ENCODE peak calls at places on chromosomes 13 and 19, in nine cellular contexts. T is NCI-H1105 treated with DMSO at 0.1 percent for 48 hours; I is neural crest cell; J is mucosa of descending colon; Y is Right ventricle myocardium superior; O is nephron progenitor cell; L is kidney glomerular epithelial cell; D is activated CD4-positive, CD25-positive, alpha-beta regulatory T cell treated with anti-CD3 and anti-CD28 coated beads, Interleukin-2, amount 50 U/mL, for 16 hours; R is fibroblast of the conjunctiva. W is an unnamed sample.

GRCh38 chr19:50902640-50903039 is 8.6 kb downstream of the KLK4 start:
- DNase-seq in J (no peak), I (no peak), T (no peak), Y (no peak), D (no peak), O (no peak), L (no peak), R (no peak), W (no peak)

GRCh38 chr13:110197041-110197440 is 109.9 kb downstream of the COL4A1 start:
- DNase-seq in O (no peak), I (no peak), Y (no peak), T (no peak), D (no peak), J (no peak), R (no peak), L (no peak), W (no peak)

GRCh38 chr19:33362508-33363228 is 10.8 kb upstream of the CEBPG start:
- DNase-seq in Y (no peak), O (no peak), T (no peak), D (no peak), J (no peak), R (no peak), I (no peak), L (no peak), W (no peak)

GRCh38 chr13:49622174-49622946 is 5.9 kb upstream of the ARL11 start:
- DNase-seq in R (no peak), L (no peak), D (no peak), I (no peak), Y (no peak), T (no peak), J (no peak), O (no peak), W (no peak)

GRCh38 chr13:44108345-44108858 is 228.7 kb downstream of the LACC1 start:
- DNase-seq in J (peak), Y (peak), L (no peak), T (no peak), D (no peak), I (no peak), R (no peak), O (no peak), W (no peak)

GRCh38 chr13:31725841-31726240 is 13.5 kb upstream of the RXFP2 start:
- DNase-seq in O (no peak), R (no peak), L (no peak), J (no peak), T (no peak), I (no peak), D (no peak), Y (no peak), W (no peak)

GRCh38 chr19:11964496-11964857 is 363 bp upstream of the ZNF763 start:
- DNase-seq in R (no peak), L (peak), T (no peak), I (no peak), J (no peak), Y (peak), O (no peak), D (no peak), W (no peak)

GRCh38 chr13:44243198-44243852 is 130.3 kb upstream of the SERP2 start:
- DNase-seq in R (no peak), O (peak), L (peak), D (no peak), I (peak), Y (peak), T (no peak), J (no peak), W (peak)

GRCh38 chr13:29260684-29261083 is 334.8 kb downstream of the SLC7A1 start:
- DNase-seq in I (no peak), O (no peak), R (no peak), Y (no peak), L (no peak), J (no peak), T (no peak), D (no peak), W (no peak)

GRCh38 chr13:99311137-99311536 is 3.9 kb upstream of the GPR183 start:
- DNase-seq in L (no peak), T (no peak), I (no peak), R (no peak), Y (no peak), J (no peak), O (no peak), D (no peak), W (no peak)

GRCh38 chr19:48644355-48644754 is 1.6 kb downstream of the CA11 start:
- DNase-seq in T (no peak), O (no peak), Y (no peak), R (no peak), J (no peak), I (no peak), D (no peak), L (no peak), W (no peak)

GRCh38 chr19:6446452-6446851 is 12.9 kb upstream of the SLC25A41 start:
- DNase-seq in Y (no peak), R (no peak), L (no peak), J (no peak), D (no peak), I (no peak), T (no peak), O (no peak), W (no peak)

GRCh38 chr13:97076898-97077297 is 82.6 kb upstream of the OXGR1 start:
- DNase-seq in D (no peak), J (no peak), R (no peak), I (no peak), O (no peak), Y (no peak), L (no peak), T (no peak), W (no peak)

GRCh38 chr19:16698914-16699313 is 20.7 kb upstream of the NWD1 start:
- DNase-seq in T (no peak), J (peak), Y (peak), O (no peak), R (no peak), D (no peak), L (no peak), I (no peak), W (no peak)

GRCh38 chr19:6088677-6089063 is 21.6 kb downstream of the RFX2 start:
- DNase-seq in L (peak), O (no peak), Y (no peak), T (no peak), R (no peak), D (no peak), I (no peak), J (no peak), W (no peak)

GRCh38 chr19:44912854-44913253 is 1.6 kb upstream of the APOC1 start:
- DNase-seq in J (peak), R (no peak), Y (peak), L (no peak), D (no peak), I (no peak), T (no peak), O (no peak), W (no peak)

GRCh38 chr13:110971486-110971885 is 56.6 kb upstream of the ANKRD10 start:
- DNase-seq in O (no peak), L (no peak), I (no peak), R (no peak), Y (no peak), D (no peak), J (no peak), T (no peak), W (no peak)

GRCh38 chr13:74202129-74202528 is 67.9 kb upstream of the KLF12 start:
- DNase-seq in R (no peak), O (no peak), D (no peak), I (no peak), T (no peak), J (no peak), Y (no peak), L (no peak), W (no peak)

GRCh38 chr13:69567514-69567913 is 540.1 kb upstream of the ATXN8OS start:
- DNase-seq in R (no peak), L (no peak), O (no peak), T (no peak), J (no peak), D (no peak), Y (no peak), I (no peak), W (no peak)

GRCh38 chr19:46386151-46386550 is 27.2 kb downstream of the CCDC8 start:
- DNase-seq in I (no peak), Y (no peak), D (no peak), L (no peak), T (no peak), O (no peak), J (peak), R (no peak), W (no peak)

GRCh38 chr19:35328851-35329285 is at the start of gene CD22:
- DNase-seq in Y (peak), L (no peak), D (no peak), O (no peak), J (no peak), T (no peak), R (no peak), I (no peak), W (no peak)

GRCh38 chr13:32176696-32177095 is 138.5 kb downstream of the ZAR1L start:
- DNase-seq in J (no peak), R (no peak), I (no peak), T (no peak), D (no peak), L (no peak), O (no peak), Y (no peak), W (no peak)

GRCh38 chr19:8585894-8586750 is 8.9 kb upstream of the MYO1F start:
- DNase-seq in I (peak), J (peak), Y (peak), T (peak), R (no peak), L (no peak), O (peak), D (peak), W (peak)

GRCh38 chr13:114032121-114032799 is 58.4 kb upstream of the C13orf46 start:
- DNase-seq in T (no peak), D (no peak), O (no peak), J (no peak), I (no peak), R (peak), Y (no peak), L (peak), W (no peak)

GRCh38 chr13:92354583-92354982 is 872.0 kb upstream of the GPC6 start:
- DNase-seq in L (peak), O (no peak), T (no peak), D (no peak), I (no peak), Y (no peak), R (no peak), J (no peak), W (no peak)

GRCh38 chr13:110108348-110109139 is 198.4 kb downstream of the COL4A1 start:
- DNase-seq in Y (peak), O (peak), I (peak), R (peak), J (peak), L (peak), T (peak), D (no peak), W (peak)

GRCh38 chr13:110012102-110012739 is 225.8 kb upstream of the IRS2 start:
- DNase-seq in J (no peak), D (no peak), L (peak), T (no peak), O (no peak), R (peak), I (no peak), Y (no peak), W (no peak)

GRCh38 chr19:4639531-4640246 is 373 bp downstream of the TNFAIP8L1 start:
- DNase-seq in T (no peak), Y (peak), R (no peak), L (no peak), D (no peak), O (peak), J (peak), I (no peak), W (no peak)

GRCh38 chr19:13206581-13206980 is 56.4 kb downstream of the IER2 start:
- DNase-seq in R (no peak), J (no peak), Y (no peak), D (no peak), I (no peak), T (no peak), L (no peak), O (no peak), W (no peak)

GRCh38 chr19:52722062-52723005 is 12.5 kb downstream of the ZNF611 start:
- DNase-seq in R (peak), I (no peak), O (no peak), Y (no peak), T (no peak), L (peak), D (no peak), J (no peak), W (no peak)

GRCh38 chr13:44758595-44759221 is 182.6 kb upstream of the TSC22D1 start:
- DNase-seq in J (no peak), I (no peak), O (no peak), T (peak), Y (no peak), R (peak), D (no peak), L (peak), W (no peak)

GRCh38 chr13:47831265-47831664 is 169.8 kb downstream of the SUCLA2 start:
- DNase-seq in O (no peak), L (no peak), Y (no peak), T (no peak), D (no peak), J (no peak), R (no peak), I (no peak), W (no peak)

GRCh38 chr13:105763851-105764250 is 771.6 kb downstream of the EFNB2 start:
- DNase-seq in Y (no peak), L (no peak), I (no peak), D (no peak), R (no peak), T (no peak), O (no peak), J (no peak), W (no peak)

GRCh38 chr13:114026128-114026880 is 52.4 kb upstream of the C13orf46 start:
- DNase-seq in D (no peak), O (no peak), J (no peak), L (no peak), Y (peak), R (no peak), I (no peak), T (no peak), W (no peak)

GRCh38 chr19:56637976-56638555 is 4.9 kb upstream of the SMIM17 start:
- DNase-seq in J (peak), T (no peak), O (peak), I (peak), Y (peak), R (peak), L (peak), D (no peak), W (peak)

GRCh38 chr19:4380254-4380727 is 20.1 kb downstream of the SH3GL1 start:
- DNase-seq in L (no peak), O (no peak), T (no peak), Y (peak), R (no peak), I (no peak), J (peak), D (peak), W (no peak)

GRCh38 chr13:34207334-34207733 is 389.4 kb downstream of the RFC3 start:
- DNase-seq in Y (peak), J (no peak), T (no peak), D (no peak), I (no peak), O (no peak), R (peak), L (no peak), W (no peak)